ENCODE peak calls at places on chromosome 10, in six cellular contexts. A is IMR-90, H is neuronal stem cell, D is mesenchymal stem cell, Z is H1, O is trophoblast cell. X is an unnamed sample.

GRCh38 chr10:118956253-118957140 is 73.0 kb upstream of the NANOS1 start:
- DNase-seq in A (no peak), H (no peak), D (no peak), Z (no peak), O (no peak), X (peak)

GRCh38 chr10:126109893-126110292 is 213.5 kb downstream of the FANK1 start:
- DNase-seq in A (no peak), H (no peak), D (no peak), Z (no peak), O (no peak), X (no peak)

GRCh38 chr10:43292745-43293676 is 26.1 kb upstream of the RASGEF1A start:
- DNase-seq in A (peak), H (peak), D (peak), Z (no peak), O (peak), X (peak)

GRCh38 chr10:73816917-73817729 is 5.7 kb upstream of the NDST2 start:
- DNase-seq in A (no peak), H (no peak), D (no peak), Z (no peak), O (no peak), X (no peak)

GRCh38 chr10:70532554-70533188 is 54.1 kb downstream of the PALD1 start:
- DNase-seq in A (no peak), H (no peak), D (no peak), Z (no peak), O (no peak), X (no peak)

GRCh38 chr10:131019696-131020095 is 291.8 kb downstream of the TCERG1L start:
- DNase-seq in A (no peak), H (no peak), D (no peak), Z (no peak), O (no peak), X (peak)

GRCh38 chr10:122142652-122143237 is 128.4 kb upstream of the BTBD16 start:
- DNase-seq in A (no peak), H (peak), D (no peak), Z (no peak), O (peak), X (peak)

GRCh38 chr10:109852004-109852717 is 71.2 kb downstream of the XPNPEP1 start:
- DNase-seq in A (peak), H (peak), D (peak), Z (peak), O (peak), X (peak)

GRCh38 chr10:127196955-127197432 is 603 bp upstream of the INSYN2A start:
- DNase-seq in A (no peak), H (no peak), D (no peak), Z (no peak), O (no peak), X (no peak)

GRCh38 chr10:108574233-108574632 is 1349.1 kb downstream of the XPNPEP1 start:
- DNase-seq in A (no peak), H (no peak), D (no peak), Z (no peak), O (no peak), X (no peak)

GRCh38 chr10:43218206-43218950 is 48.5 kb downstream of the RASGEF1A start:
- DNase-seq in A (no peak), H (no peak), D (no peak), Z (no peak), O (peak), X (no peak)

GRCh38 chr10:124719213-124719851 is 24.8 kb downstream of the FAM53B start:
- DNase-seq in A (peak), H (no peak), D (no peak), Z (no peak), O (peak), X (no peak)

GRCh38 chr10:124601016-124601415 is 139.4 kb downstream of the LHPP start:
- DNase-seq in A (no peak), H (no peak), D (no peak), Z (no peak), O (no peak), X (no peak)

GRCh38 chr10:31520982-31521381 is 202.0 kb downstream of the ZEB1 start:
- DNase-seq in A (no peak), H (no peak), D (no peak), Z (no peak), O (no peak), X (no peak)

GRCh38 chr10:31522820-31523219 is 203.8 kb downstream of the ZEB1 start:
- DNase-seq in A (no peak), H (no peak), D (no peak), Z (no peak), O (no peak), X (no peak)

GRCh38 chr10:31524458-31524857 is 205.4 kb downstream of the ZEB1 start:
- DNase-seq in A (no peak), H (no peak), D (no peak), Z (no peak), O (no peak), X (no peak)

GRCh38 chr10:31526178-31526577 is 207.2 kb downstream of the ZEB1 start:
- DNase-seq in A (no peak), H (no peak), D (no peak), Z (no peak), O (no peak), X (no peak)

GRCh38 chr10:31521432-31521831 is 202.4 kb downstream of the ZEB1 start:
- DNase-seq in A (no peak), H (no peak), D (peak), Z (no peak), O (no peak), X (no peak)
- H3K14ac ChIP-seq in A (no peak), H (no peak), D (no peak), Z (no peak), O (no peak), X (no peak)

GRCh38 chr10:46052057-46052790 is 6.2 kb upstream of the MSMB start:
- DNase-seq in A (no peak), H (no peak), D (peak), Z (no peak), O (no peak), X (no peak)
- H2BK5ac ChIP-seq in A (no peak), H (no peak), D (no peak), Z (no peak), O (no peak), X (no peak)

GRCh38 chr10:10629512-10629911 is 388.2 kb upstream of the CELF2 start:
- DNase-seq in A (peak), H (no peak), D (no peak), Z (no peak), O (no peak), X (no peak)
- H3K14ac ChIP-seq in A (no peak), H (no peak), D (no peak), Z (no peak), O (no peak), X (no peak)

GRCh38 chr10:31677198-31678138 is 251.2 kb downstream of the ARHGAP12 start:
- DNase-seq in A (no peak), H (peak), D (no peak), Z (peak), O (no peak), X (peak)
- H2BK5ac ChIP-seq in A (no peak), H (peak), D (no peak), Z (peak), O (no peak), X (no peak)

DNA sequence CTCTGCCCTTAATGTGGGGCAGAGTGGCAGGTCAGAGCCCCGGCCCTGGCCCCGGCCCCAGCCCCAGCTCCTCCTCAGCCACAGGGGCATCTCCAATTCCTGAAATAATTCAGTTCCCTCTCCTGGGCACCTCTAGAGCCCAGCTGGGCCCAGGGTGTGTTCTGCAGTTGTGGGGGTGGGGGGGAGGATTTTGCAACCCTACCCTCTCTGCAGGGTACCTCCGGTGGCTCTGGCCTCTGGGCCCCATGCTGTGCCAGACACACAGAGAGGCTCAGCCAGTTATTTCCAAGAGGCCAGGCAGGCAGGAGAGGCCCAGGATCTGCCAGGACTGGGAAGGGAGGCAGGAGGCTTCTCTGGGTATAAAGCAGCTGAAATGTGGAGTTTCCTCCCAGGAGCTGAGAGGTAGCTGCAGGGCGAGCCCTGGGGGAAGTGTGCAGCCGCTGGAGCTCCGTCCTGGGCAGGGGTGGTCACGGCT is 47.9 kb downstream of the PWWP2B start:
- DNase-seq in A (no peak), H (no peak), D (no peak), Z (no peak), O (no peak), X (no peak)
- H3K14ac ChIP-seq in A (no peak), H (peak), D (no peak), Z (no peak), O (peak), X (no peak)

X was measured in H9.